ENCODE peak calls at places on chromosomes 6 and 20, in eight cellular contexts. One of them, this sample, is unnamed.

GRCh38 chr20:38680492-38681118 is 43.7 kb upstream of the SLC32A1 start:
- DNase-seq in cardiac muscle cell: peak; percentile 88
- DNase-seq in OCI-LY7: peak; percentile 36
- DNase-seq in lung: no peak
- DNase-seq in K562: peak; percentile 50
- DNase-seq in tibial artery: no peak
- DNase-seq in psoas muscle: no peak
- DNase-seq in A549: no peak
- DNase-seq in this sample: no peak

GRCh38 chr20:45174434-45175364 is at the start of gene PI3:
- DNase-seq in cardiac muscle cell: no peak
- DNase-seq in OCI-LY7: no peak
- DNase-seq in lung: peak; percentile 68
- DNase-seq in K562: no peak
- DNase-seq in tibial artery: no peak
- DNase-seq in psoas muscle: no peak
- DNase-seq in A549: no peak
- DNase-seq in this sample: peak; percentile 84

GRCh38 chr20:38870733-38871559 is 55.3 kb upstream of the FAM83D start:
- DNase-seq in cardiac muscle cell: no peak
- DNase-seq in OCI-LY7: peak; percentile 55
- DNase-seq in lung: peak; percentile 32
- DNase-seq in K562: peak; percentile 54
- DNase-seq in tibial artery: no peak
- DNase-seq in psoas muscle: no peak
- DNase-seq in A549: peak; percentile 49
- DNase-seq in this sample: peak; percentile 90

GRCh38 chr6:15032015-15032414 is 213.9 kb upstream of the JARID2 start:
- DNase-seq in cardiac muscle cell: no peak
- DNase-seq in OCI-LY7: no peak
- DNase-seq in lung: no peak
- DNase-seq in K562: no peak
- DNase-seq in tibial artery: no peak
- DNase-seq in psoas muscle: no peak
- DNase-seq in A549: no peak
- DNase-seq in this sample: no peak

GRCh38 chr6:35511980-35512379 is 716 bp downstream of the TULP1 start:
- DNase-seq in cardiac muscle cell: no peak
- DNase-seq in OCI-LY7: no peak
- DNase-seq in lung: no peak
- DNase-seq in K562: no peak
- DNase-seq in tibial artery: no peak
- DNase-seq in psoas muscle: peak; percentile 23
- DNase-seq in A549: no peak
- DNase-seq in this sample: no peak

GRCh38 chr6:87922947-87923330 is 124.7 kb upstream of the SPACA1 start:
- DNase-seq in cardiac muscle cell: no peak
- DNase-seq in OCI-LY7: peak; percentile 98
- DNase-seq in lung: no peak
- DNase-seq in K562: no peak
- DNase-seq in tibial artery: no peak
- DNase-seq in psoas muscle: no peak
- DNase-seq in A549: no peak
- DNase-seq in this sample: no peak

GRCh38 chr6:161169690-161170089 is 104.2 kb downstream of the AGPAT4 start:
- DNase-seq in cardiac muscle cell: no peak
- DNase-seq in OCI-LY7: peak; percentile 8
- DNase-seq in lung: no peak
- DNase-seq in K562: peak; percentile 95
- DNase-seq in tibial artery: no peak
- DNase-seq in psoas muscle: no peak
- DNase-seq in A549: no peak
- DNase-seq in this sample: peak; percentile 14

GRCh38 chr6:152637422-152638047 is 373 bp upstream of the SYNE1 start:
- DNase-seq in cardiac muscle cell: no peak
- DNase-seq in OCI-LY7: no peak
- DNase-seq in lung: no peak
- DNase-seq in K562: no peak
- DNase-seq in tibial artery: no peak
- DNase-seq in psoas muscle: no peak
- DNase-seq in A549: no peak
- DNase-seq in this sample: no peak

GRCh38 chr6:45707188-45707587 is 308.5 kb downstream of the CLIC5 start:
- DNase-seq in cardiac muscle cell: no peak
- DNase-seq in OCI-LY7: no peak
- DNase-seq in lung: no peak
- DNase-seq in K562: no peak
- DNase-seq in tibial artery: no peak
- DNase-seq in psoas muscle: no peak
- DNase-seq in A549: no peak
- DNase-seq in this sample: no peak

GRCh38 chr6:55974688-55975087 is 99.3 kb upstream of the BMP5 start:
- DNase-seq in cardiac muscle cell: no peak
- DNase-seq in OCI-LY7: no peak
- DNase-seq in lung: no peak
- DNase-seq in K562: no peak
- DNase-seq in tibial artery: no peak
- DNase-seq in psoas muscle: no peak
- DNase-seq in A549: no peak
- DNase-seq in this sample: no peak

GRCh38 chr6:12962529-12962928 is 246.0 kb downstream of the PHACTR1 start:
- DNase-seq in cardiac muscle cell: no peak
- DNase-seq in OCI-LY7: no peak
- DNase-seq in lung: no peak
- DNase-seq in K562: no peak
- DNase-seq in tibial artery: no peak
- DNase-seq in psoas muscle: no peak
- DNase-seq in A549: no peak
- DNase-seq in this sample: no peak

GRCh38 chr20:36856691-36857635 is 19.0 kb upstream of the TLDC2 start:
- DNase-seq in cardiac muscle cell: no peak
- DNase-seq in OCI-LY7: peak; percentile 38
- DNase-seq in lung: no peak
- DNase-seq in K562: no peak
- DNase-seq in tibial artery: no peak
- DNase-seq in psoas muscle: no peak
- DNase-seq in A549: no peak
- DNase-seq in this sample: peak; percentile 43

GRCh38 chr6:9360881-9361280 is 925.5 kb upstream of the SLC35B3 start:
- DNase-seq in cardiac muscle cell: no peak
- DNase-seq in OCI-LY7: no peak
- DNase-seq in lung: no peak
- DNase-seq in K562: no peak
- DNase-seq in tibial artery: no peak
- DNase-seq in psoas muscle: no peak
- DNase-seq in A549: no peak
- DNase-seq in this sample: no peak

GRCh38 chr6:75081920-75082319 is 123.9 kb downstream of the COL12A1 start:
- DNase-seq in cardiac muscle cell: no peak
- DNase-seq in OCI-LY7: no peak
- DNase-seq in lung: no peak
- DNase-seq in K562: no peak
- DNase-seq in tibial artery: no peak
- DNase-seq in psoas muscle: no peak
- DNase-seq in A549: no peak
- DNase-seq in this sample: no peak

GRCh38 chr6:91464718-91465117 is 877.8 kb upstream of the MAP3K7 start:
- DNase-seq in cardiac muscle cell: no peak
- DNase-seq in OCI-LY7: no peak
- DNase-seq in lung: no peak
- DNase-seq in K562: no peak
- DNase-seq in tibial artery: no peak
- DNase-seq in psoas muscle: no peak
- DNase-seq in A549: no peak
- DNase-seq in this sample: no peak

GRCh38 chr20:3222635-3223600 is 13.6 kb downstream of the ITPA start:
- DNase-seq in cardiac muscle cell: no peak
- DNase-seq in OCI-LY7: peak; percentile 57
- DNase-seq in lung: no peak
- DNase-seq in K562: no peak
- DNase-seq in tibial artery: no peak
- DNase-seq in psoas muscle: peak; percentile 77
- DNase-seq in A549: no peak
- DNase-seq in this sample: no peak

GRCh38 chr20:40049838-40050237 is 639.2 kb downstream of the MAFB start:
- DNase-seq in cardiac muscle cell: no peak
- DNase-seq in OCI-LY7: no peak
- DNase-seq in lung: no peak
- DNase-seq in K562: no peak
- DNase-seq in tibial artery: no peak
- DNase-seq in psoas muscle: no peak
- DNase-seq in A549: no peak
- DNase-seq in this sample: no peak

GRCh38 chr20:19737025-19737424 is 21.0 kb upstream of the RIN2 start:
- DNase-seq in cardiac muscle cell: no peak
- DNase-seq in OCI-LY7: no peak
- DNase-seq in lung: no peak
- DNase-seq in K562: no peak
- DNase-seq in tibial artery: no peak
- DNase-seq in psoas muscle: no peak
- DNase-seq in A549: peak; percentile 64
- DNase-seq in this sample: peak; percentile 60

GRCh38 chr6:124066995-124067552 is 263.4 kb downstream of the NKAIN2 start:
- DNase-seq in cardiac muscle cell: no peak
- DNase-seq in OCI-LY7: no peak
- DNase-seq in lung: no peak
- DNase-seq in K562: no peak
- DNase-seq in tibial artery: no peak
- DNase-seq in psoas muscle: no peak
- DNase-seq in A549: no peak
- DNase-seq in this sample: no peak

GRCh38 chr6:38679668-38680067 is 23.3 kb downstream of the GLO1 start:
- DNase-seq in cardiac muscle cell: no peak
- DNase-seq in OCI-LY7: no peak
- DNase-seq in lung: no peak
- DNase-seq in K562: no peak
- DNase-seq in tibial artery: no peak
- DNase-seq in psoas muscle: no peak
- DNase-seq in A549: no peak
- DNase-seq in this sample: no peak

GRCh38 chr6:62285612-62286469 is at the start of gene KHDRBS2:
- DNase-seq in cardiac muscle cell: peak; percentile 94
- DNase-seq in OCI-LY7: peak; percentile 91
- DNase-seq in lung: peak; percentile 91
- DNase-seq in K562: no peak
- DNase-seq in tibial artery: peak; percentile 70
- DNase-seq in psoas muscle: peak; percentile 89
- DNase-seq in A549: peak; percentile 1
- DNase-seq in this sample: peak; percentile 92

GRCh38 chr20:55067158-55067825 is 591.9 kb downstream of the DOK5 start:
- DNase-seq in cardiac muscle cell: no peak
- DNase-seq in OCI-LY7: no peak
- DNase-seq in lung: no peak
- DNase-seq in K562: no peak
- DNase-seq in tibial artery: no peak
- DNase-seq in psoas muscle: no peak
- DNase-seq in A549: no peak
- DNase-seq in this sample: no peak

GRCh38 chr6:28941681-28942448 is 18.1 kb upstream of the TRIM27 start:
- DNase-seq in cardiac muscle cell: peak; percentile 60
- DNase-seq in OCI-LY7: no peak
- DNase-seq in lung: peak; percentile 63
- DNase-seq in K562: no peak
- DNase-seq in tibial artery: no peak
- DNase-seq in psoas muscle: no peak
- DNase-seq in A549: no peak
- DNase-seq in this sample: no peak

GRCh38 chr6:108432792-108433191 is 127.9 kb upstream of the FOXO3 start:
- DNase-seq in cardiac muscle cell: no peak
- DNase-seq in OCI-LY7: no peak
- DNase-seq in lung: no peak
- DNase-seq in K562: no peak
- DNase-seq in tibial artery: no peak
- DNase-seq in psoas muscle: no peak
- DNase-seq in A549: no peak
- DNase-seq in this sample: no peak

GRCh38 chr20:44010162-44010704 is 95.6 kb downstream of the TOX2 start:
- DNase-seq in cardiac muscle cell: no peak
- DNase-seq in OCI-LY7: no peak
- DNase-seq in lung: no peak
- DNase-seq in K562: peak; percentile 75
- DNase-seq in tibial artery: no peak
- DNase-seq in psoas muscle: no peak
- DNase-seq in A549: no peak
- DNase-seq in this sample: no peak

GRCh38 chr6:24774696-24775519 is at the start of gene GMNN:
- DNase-seq in cardiac muscle cell: peak; percentile 98
- DNase-seq in OCI-LY7: peak; percentile 98
- DNase-seq in lung: peak; percentile 99
- DNase-seq in K562: peak; percentile 100
- DNase-seq in tibial artery: peak; percentile 98
- DNase-seq in psoas muscle: peak; percentile 100
- DNase-seq in A549: peak; percentile 84
- DNase-seq in this sample: peak; percentile 99
- H3K4me3 ChIP-seq in cardiac muscle cell: peak within 1 kb of the TSS; percentile 75
- H3K4me3 ChIP-seq in OCI-LY7: peak within 1 kb of the TSS; percentile 95
- H3K4me3 ChIP-seq in lung: peak within 1 kb of the TSS; percentile 88
- H3K4me3 ChIP-seq in K562: peak within 1 kb of the TSS; percentile 67
- H3K4me3 ChIP-seq in tibial artery: peak within 1 kb of the TSS; percentile 81
- H3K4me3 ChIP-seq in psoas muscle: peak within 1 kb of the TSS; percentile 95
- H3K4me3 ChIP-seq in A549: peak within 1 kb of the TSS; percentile 94
- H3K4me3 ChIP-seq in this sample: peak within 1 kb of the TSS; percentile 83

GRCh38 chr6:133977983-133978895 is 25.2 kb downstream of the TBPL1 start:
- DNase-seq in cardiac muscle cell: no peak
- DNase-seq in OCI-LY7: no peak
- DNase-seq in lung: no peak
- DNase-seq in K562: no peak
- DNase-seq in tibial artery: peak; percentile 32
- DNase-seq in psoas muscle: no peak
- DNase-seq in A549: no peak
- DNase-seq in this sample: no peak
- TF ChIP-seq CTCF in cardiac muscle cell: no peak
- TF ChIP-seq CTCF in OCI-LY7: no peak
- TF ChIP-seq CTCF in lung: no peak
- TF ChIP-seq CTCF in K562: no peak
- TF ChIP-seq CTCF in tibial artery: no peak
- TF ChIP-seq CTCF in psoas muscle: no peak
- TF ChIP-seq CTCF in A549: no peak
- TF ChIP-seq CTCF in this sample: no peak

GRCh38 chr6:11207199-11207968 is 25.1 kb downstream of the NEDD9 start:
- DNase-seq in cardiac muscle cell: no peak
- DNase-seq in OCI-LY7: no peak
- DNase-seq in lung: peak; percentile 80
- DNase-seq in K562: no peak
- DNase-seq in tibial artery: peak; percentile 83
- DNase-seq in psoas muscle: no peak
- DNase-seq in A549: peak; percentile 58
- DNase-seq in this sample: no peak
- H3K4me1 ChIP-seq in cardiac muscle cell: peaks cover 41% of the 10 kb centered on the region
- H3K4me1 ChIP-seq in OCI-LY7: no peaks in the 10 kb centered on the region
- H3K4me1 ChIP-seq in lung: peaks cover 29% of the 10 kb centered on the region
- H3K4me1 ChIP-seq in K562: no peaks in the 10 kb centered on the region
- H3K4me1 ChIP-seq in tibial artery: peaks cover 84% of the 10 kb centered on the region
- H3K4me1 ChIP-seq in psoas muscle: peaks cover 38% of the 10 kb centered on the region
- H3K4me1 ChIP-seq in A549: peaks cover 96% of the 10 kb centered on the region
- H3K4me1 ChIP-seq in this sample: peaks cover 30% of the 10 kb centered on the region

DNA sequence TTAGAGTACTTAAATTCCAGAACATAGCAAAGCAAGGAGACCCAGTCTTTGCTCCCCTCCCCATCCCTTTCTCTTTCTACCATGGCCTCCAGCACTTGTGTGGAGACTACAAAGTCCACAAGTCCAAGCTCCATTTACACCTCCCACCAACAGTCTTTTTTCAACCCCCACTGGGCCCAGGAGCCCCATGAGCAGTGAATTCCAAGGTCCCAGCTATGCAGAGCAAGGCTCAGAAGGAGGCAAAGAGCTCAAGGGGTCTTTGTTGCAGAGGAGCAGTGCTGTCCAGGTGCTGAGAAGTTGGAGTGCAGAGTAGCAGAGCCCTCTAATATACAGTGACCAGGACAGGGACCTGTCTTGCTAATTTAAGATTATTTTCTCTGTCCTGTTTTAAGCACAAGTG is 9.0 kb downstream of the PAK5 start:
- DNase-seq in cardiac muscle cell: peak; percentile 20
- DNase-seq in OCI-LY7: no peak
- DNase-seq in lung: no peak
- DNase-seq in K562: no peak
- DNase-seq in tibial artery: no peak
- DNase-seq in psoas muscle: no peak
- DNase-seq in A549: no peak
- DNase-seq in this sample: no peak
- H3K4me3 ChIP-seq in cardiac muscle cell: no peak overlapping the region
- H3K4me3 ChIP-seq in OCI-LY7: no peak overlapping the region
- H3K4me3 ChIP-seq in lung: no peak overlapping the region
- H3K4me3 ChIP-seq in K562: no peak overlapping the region
- H3K4me3 ChIP-seq in tibial artery: no peak overlapping the region
- H3K4me3 ChIP-seq in psoas muscle: no peak overlapping the region
- H3K4me3 ChIP-seq in A549: no peak overlapping the region
- H3K4me3 ChIP-seq in this sample: no peak overlapping the region